ENCODE peak calls at places on chromosomes 3 and 15, in five cellular contexts. W, C, U, Y and R are unnamed samples.

GRCh38 chr15:28125673-28126651 is 26.8 kb upstream of the OCA2 start:
- DNase-seq in W (peak), C (no peak), U (no peak), Y (peak), R (no peak)

GRCh38 chr3:47865192-47865591 is 62.3 kb downstream of the DHX30 start:
- DNase-seq in W (no peak), C (no peak), U (no peak), Y (no peak), R (no peak)

GRCh38 chr3:32283304-32283703 is 44.8 kb downstream of the CMTM8 start:
- DNase-seq in W (no peak), C (no peak), U (no peak), Y (no peak), R (no peak)

GRCh38 chr3:124336067-124336656 is 344.2 kb upstream of the ROPN1 start:
- DNase-seq in W (no peak), C (no peak), U (no peak), Y (no peak), R (no peak)

GRCh38 chr3:30694148-30694547 is 87.7 kb downstream of the TGFBR2 start:
- DNase-seq in W (no peak), C (no peak), U (no peak), Y (no peak), R (no peak)

GRCh38 chr3:162677475-162677874 is 1180.9 kb downstream of the OTOL1 start:
- DNase-seq in W (no peak), C (no peak), U (no peak), Y (no peak), R (no peak)

GRCh38 chr3:194689493-194689901 is 3.8 kb downstream of the FAM43A start:
- DNase-seq in W (no peak), C (no peak), U (no peak), Y (no peak), R (no peak)

GRCh38 chr15:72970965-72971746 is 81.1 kb upstream of the NEO1 start:
- DNase-seq in W (no peak), C (no peak), U (no peak), Y (no peak), R (no peak)

GRCh38 chr3:61345020-61345419 is 93.8 kb upstream of the FHIT start:
- DNase-seq in W (no peak), C (no peak), U (no peak), Y (no peak), R (no peak)

GRCh38 chr3:38545983-38546382 is 49.8 kb downstream of the EXOG start:
- DNase-seq in W (no peak), C (no peak), U (no peak), Y (no peak), R (no peak)

GRCh38 chr3:102129774-102130608 is 280.7 kb downstream of the NFKBIZ start:
- DNase-seq in W (no peak), C (no peak), U (no peak), Y (no peak), R (no peak)

GRCh38 chr3:108357042-108357441 is 60.7 kb downstream of the HHLA2 start:
- DNase-seq in W (no peak), C (no peak), U (no peak), Y (no peak), R (no peak)

DNA sequence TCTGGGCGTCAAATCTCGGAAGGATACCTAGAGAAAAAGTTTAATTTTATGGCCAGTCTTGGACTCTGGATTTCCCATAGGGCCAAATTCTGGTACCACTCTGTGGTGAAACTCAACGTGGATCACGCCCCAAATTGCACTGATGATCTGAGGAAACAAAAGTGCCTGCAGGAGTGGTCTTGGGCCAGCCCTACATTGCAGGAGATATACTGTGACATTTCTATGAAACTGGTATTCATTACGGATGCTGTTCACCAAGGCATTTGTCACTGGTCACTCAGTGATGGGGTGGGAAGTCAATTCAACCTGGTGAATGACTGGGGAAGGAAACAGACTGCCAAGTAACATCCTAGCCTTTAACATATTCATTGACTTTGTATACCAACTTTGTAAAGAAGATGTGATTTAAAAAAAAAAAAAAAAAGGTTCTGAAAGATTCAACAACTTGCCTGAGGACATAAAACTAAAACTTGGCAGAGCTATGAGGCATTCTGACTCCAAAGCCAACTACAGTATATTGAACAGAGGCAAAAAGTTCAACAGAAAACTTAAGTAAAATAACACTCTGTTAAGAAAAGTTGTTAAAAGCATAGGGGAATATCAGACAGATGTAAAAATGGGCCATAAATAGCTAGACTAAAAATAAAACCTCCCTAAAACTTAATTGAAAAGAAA is 23.6 kb downstream of the GOLIM4 start:
- DNase-seq in W (no peak), C (no peak), U (no peak), Y (no peak), R (no peak)
- H3K4me3 ChIP-seq in W (no peak), C (no peak), U (no peak), Y (no peak), R (no peak)

DNA sequence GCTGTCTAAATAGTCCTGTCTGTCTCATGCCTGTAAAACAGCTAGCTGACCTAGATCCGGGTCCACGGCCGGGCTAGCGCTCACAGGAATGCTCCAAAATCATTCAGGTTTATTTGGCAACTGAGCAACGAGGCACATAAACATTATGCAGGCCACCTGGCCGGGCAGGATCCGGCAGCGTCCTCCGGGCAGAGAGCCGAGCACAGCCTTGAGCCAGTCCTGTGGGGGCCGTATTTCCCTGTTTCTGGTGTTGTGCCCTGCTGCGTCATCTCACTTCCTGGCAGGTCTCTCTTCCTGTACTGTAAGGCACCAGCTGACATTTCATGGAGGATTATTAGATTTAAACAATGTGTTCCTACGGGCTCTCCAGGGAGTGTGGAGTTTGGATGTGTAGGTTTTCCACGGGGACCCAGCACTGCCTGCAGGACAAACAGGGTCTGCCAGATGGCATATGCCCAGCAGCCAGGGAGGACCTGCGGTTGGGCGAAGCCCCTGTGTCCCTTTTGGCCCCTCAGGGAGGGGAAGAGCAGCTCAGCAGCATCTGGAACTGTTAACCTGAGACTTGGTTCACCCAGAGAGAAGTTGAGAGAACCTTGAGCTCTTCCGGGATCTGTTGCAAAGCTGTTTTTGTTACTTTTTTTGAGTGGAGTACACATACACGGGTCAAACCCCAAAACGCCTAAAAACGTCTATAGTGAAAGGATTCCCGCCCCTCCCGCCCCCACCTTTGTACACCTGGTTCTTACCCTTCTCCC is 16.5 kb upstream of the LRRK1 start:
- DNase-seq in W (no peak), C (no peak), U (peak), Y (peak), R (no peak)
- H3K27ac ChIP-seq in W (no peak), C (no peak), U (peak), Y (peak), R (no peak)

GRCh38 chr3:138429665-138430064 is 4.8 kb upstream of the ESYT3 start:
- DNase-seq in W (no peak), C (no peak), U (no peak), Y (no peak), R (no peak)

GRCh38 chr3:138423316-138423715 is 11.1 kb upstream of the ESYT3 start:
- DNase-seq in W (no peak), C (no peak), U (no peak), Y (no peak), R (no peak)

GRCh38 chr3:138426211-138426610 is 8.2 kb upstream of the ESYT3 start:
- DNase-seq in W (no peak), C (no peak), U (no peak), Y (no peak), R (no peak)
- TF ChIP-seq CTCF in W (no peak), C (no peak), U (peak), Y (peak), R (peak)

GRCh38 chr3:177783338-177783737 is 586.1 kb upstream of the TBL1XR1 start:
- DNase-seq in W (no peak), C (no peak), U (no peak), Y (no peak), R (no peak)

GRCh38 chr3:177781686-177782161 is 584.4 kb upstream of the TBL1XR1 start:
- DNase-seq in W (no peak), C (no peak), U (no peak), Y (no peak), R (peak)

GRCh38 chr3:177777699-177778098 is 580.4 kb upstream of the TBL1XR1 start:
- DNase-seq in W (peak), C (peak), U (no peak), Y (peak), R (peak)

GRCh38 chr3:177776656-177777055 is 579.4 kb upstream of the TBL1XR1 start:
- DNase-seq in W (no peak), C (no peak), U (no peak), Y (no peak), R (no peak)

DNA sequence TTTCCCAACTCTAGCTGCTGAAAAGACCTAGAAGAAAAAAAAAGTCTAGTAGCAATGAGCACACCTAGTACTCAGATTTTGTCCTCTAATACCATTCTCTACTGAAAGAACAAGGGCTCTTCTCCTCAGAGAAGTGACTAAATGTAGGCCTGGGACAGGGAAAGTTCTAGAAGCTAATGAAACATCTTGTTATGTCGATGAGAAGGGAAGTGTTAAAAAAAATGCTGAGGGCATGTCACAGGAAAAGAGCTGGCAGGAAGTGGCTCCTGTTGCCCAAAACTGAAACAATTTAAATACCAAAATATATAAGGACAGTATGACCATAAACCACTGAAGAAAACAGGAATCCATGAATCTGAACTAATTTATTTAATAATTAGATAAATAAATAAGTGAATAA is 581.4 kb upstream of the TBL1XR1 start:
- DNase-seq in W (no peak), C (no peak), U (no peak), Y (no peak), R (no peak)
- H3K4me3 ChIP-seq in W (no peak), C (no peak), U (no peak), Y (no peak), R (no peak)

GRCh38 chr15:25803541-25803940 is 59.6 kb downstream of the ATP10A start:
- DNase-seq in W (no peak), C (no peak), U (peak), Y (no peak), R (no peak)

GRCh38 chr15:25803036-25803435 is 60.1 kb downstream of the ATP10A start:
- DNase-seq in W (no peak), C (no peak), U (peak), Y (no peak), R (no peak)

GRCh38 chr15:25805006-25805405 is 58.1 kb downstream of the ATP10A start:
- DNase-seq in W (no peak), C (no peak), U (peak), Y (no peak), R (no peak)

GRCh38 chr15:25802285-25802830 is 60.8 kb downstream of the ATP10A start:
- DNase-seq in W (no peak), C (no peak), U (peak), Y (no peak), R (no peak)

GRCh38 chr15:25804451-25804850 is 58.7 kb downstream of the ATP10A start:
- DNase-seq in W (no peak), C (no peak), U (peak), Y (no peak), R (no peak)
- H3K27ac ChIP-seq in W (no peak), C (no peak), U (no peak), Y (no peak), R (no peak)

GRCh38 chr15:100671858-100672543 is 69.6 kb downstream of the ASB7 start:
- DNase-seq in W (peak), C (no peak), U (no peak), Y (peak), R (no peak)
- TF ChIP-seq CTCF in W (peak), C (no peak), U (peak), Y (peak), R (peak)

DNA sequence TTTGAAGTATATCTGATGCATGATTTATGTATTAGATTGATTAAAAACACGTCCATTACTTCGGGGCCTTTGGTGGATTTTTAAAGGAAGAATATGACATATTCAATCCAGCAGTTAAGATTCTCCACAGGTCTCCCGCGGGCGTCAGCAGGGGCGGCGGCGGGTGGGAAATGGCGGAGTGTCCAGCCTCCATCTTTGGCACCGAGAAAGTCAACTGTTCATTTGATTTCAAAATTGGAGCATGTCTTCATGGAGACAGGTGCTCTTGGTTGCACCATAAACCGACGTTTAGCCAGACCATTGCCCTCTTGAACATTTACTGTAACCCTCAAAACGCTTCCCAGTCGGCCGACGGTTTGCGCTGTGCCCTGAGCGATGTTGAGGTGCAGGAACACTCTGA is 7.2 kb upstream of the NANOGP8 start:
- DNase-seq in W (no peak), C (no peak), U (peak), Y (no peak), R (no peak)
- H3K4me3 ChIP-seq in W (no peak), C (no peak), U (no peak), Y (no peak), R (no peak)